ENCODE peak calls at places on chromosomes 16 and 17, in nine cellular contexts. G is CD8-positive, alpha-beta T cell; Y is H7; W is SJSA1; K is BE2C; F is heart left ventricle; D is cardiac muscle cell; S is stomach; T is fibroblast of lung. A is an unnamed sample.

GRCh38 chr17:57899822-57900221 is 50.0 kb upstream of the MRPS23 start:
- DNase-seq in T (no peak), F (peak; percentile 73), W (no peak), K (no peak), S (peak; percentile 83), G (no peak), Y (no peak), D (no peak), A (no peak)

GRCh38 chr16:14109782-14110727 is 38.9 kb downstream of the MRTFB start:
- DNase-seq in Y (no peak), K (no peak), W (no peak), F (no peak), D (no peak), T (no peak), S (no peak), G (no peak), A (no peak)

GRCh38 chr16:566475-567361 is at the start of gene NHLRC4:
- DNase-seq in W (no peak), K (peak; percentile 92), T (peak; percentile 60), D (peak; percentile 70), Y (peak; percentile 96), S (peak; percentile 69), F (peak; percentile 86), G (peak; percentile 45), A (peak; percentile 56)

GRCh38 chr17:39183045-39183444 is 14.4 kb downstream of the CACNB1 start:
- DNase-seq in K (no peak), F (no peak), G (no peak), S (no peak), D (no peak), T (no peak), Y (no peak), W (no peak), A (no peak)

GRCh38 chr17:64398330-64398729 is 7.7 kb upstream of the PECAM1 start:
- DNase-seq in K (no peak), T (no peak), S (no peak), F (no peak), W (no peak), Y (no peak), D (no peak), G (peak; percentile 32), A (no peak)

GRCh38 chr16:49528035-49528434 is 154.4 kb downstream of the C16orf78 start:
- DNase-seq in S (no peak), T (peak; percentile 15), W (peak; percentile 12), G (no peak), D (peak; percentile 18), K (peak; percentile 84), Y (no peak), F (no peak), A (peak; percentile 1)

GRCh38 chr17:79760197-79760906 is 17.6 kb upstream of the CBX2 start:
- DNase-seq in W (no peak), Y (peak; percentile 31), G (no peak), K (no peak), F (no peak), S (no peak), D (no peak), T (no peak), A (no peak)

GRCh38 chr17:81440511-81441244 is 45.4 kb downstream of the BAHCC1 start:
- DNase-seq in T (no peak), F (no peak), D (peak; percentile 68), K (peak; percentile 83), Y (peak; percentile 99), W (no peak), S (no peak), G (no peak), A (no peak)

GRCh38 chr17:73191443-73192218 is 1.2 kb upstream of the COG1 start:
- DNase-seq in T (peak; percentile 73), G (peak; percentile 69), Y (peak; percentile 85), S (peak; percentile 72), F (peak; percentile 69), W (peak; percentile 76), D (peak; percentile 73), K (peak; percentile 68), A (peak; percentile 64)

GRCh38 chr16:10218490-10219206 is 36.4 kb upstream of the GRIN2A start:
- DNase-seq in K (no peak), G (no peak), D (no peak), T (no peak), F (peak; percentile 30), Y (no peak), W (no peak), S (no peak), A (no peak)

GRCh38 chr17:7849185-7850117 is 5.4 kb upstream of the TMEM88 start:
- DNase-seq in W (no peak), S (no peak), D (no peak), T (no peak), G (peak; percentile 29), F (no peak), Y (peak; percentile 26), K (no peak), A (no peak)
- H3K36me3 ChIP-seq in W (peaks cover 48% of the 10 kb centered on the region), S (peaks cover 80% of the 10 kb centered on the region), D (peaks cover 57% of the 10 kb centered on the region), T (peaks cover 48% of the 10 kb centered on the region), G (peaks cover 15% of the 10 kb centered on the region), F (peaks cover 79% of the 10 kb centered on the region), Y (no peaks in the 10 kb centered on the region), K (peaks cover 33% of the 10 kb centered on the region), A (peaks cover 50% of the 10 kb centered on the region)

GRCh38 chr16:56630134-56630533 is 2.3 kb upstream of the MT1M start:
- DNase-seq in W (no peak), D (no peak), T (no peak), Y (no peak), F (no peak), G (no peak), S (no peak), K (no peak), A (no peak)

GRCh38 chr16:56632848-56633365 is 448 bp downstream of the MT1M start:
- DNase-seq in G (no peak), T (no peak), F (no peak), D (no peak), Y (no peak), K (no peak), S (no peak), W (no peak), A (no peak)

GRCh38 chr16:56632160-56632847 is at the start of gene MT1M:
- DNase-seq in Y (peak; percentile 83), T (no peak), K (no peak), D (peak; percentile 28), G (no peak), W (no peak), S (peak; percentile 69), F (peak; percentile 72), A (no peak)

GRCh38 chr16:56631197-56631596 is 1.3 kb upstream of the MT1M start:
- DNase-seq in S (no peak), Y (no peak), W (no peak), F (no peak), G (no peak), K (no peak), D (no peak), T (no peak), A (no peak)

DNA sequence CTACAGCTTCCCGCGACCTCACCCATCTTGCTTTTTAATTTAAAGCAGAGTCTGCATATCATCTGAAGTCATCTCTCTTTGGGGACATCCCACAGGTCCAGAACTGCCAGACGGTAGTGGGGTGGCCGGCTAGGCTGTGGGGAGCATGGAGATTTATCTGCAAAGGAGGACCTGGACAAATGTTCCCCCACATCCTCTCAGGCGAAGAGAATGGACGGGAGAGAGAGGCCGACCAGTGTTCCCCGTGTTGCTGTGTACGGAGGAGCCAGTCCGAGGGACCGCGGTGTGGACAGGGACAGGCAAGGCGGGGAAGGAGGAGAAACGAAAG is 663 bp upstream of the MT1M start:
- DNase-seq in D (peak; percentile 31), T (no peak), W (no peak), F (no peak), S (no peak), K (no peak), Y (no peak), G (no peak), A (no peak)
- H3K36me3 ChIP-seq in D (no peaks in the 10 kb centered on the region), T (no peaks in the 10 kb centered on the region), W (no peaks in the 10 kb centered on the region), F (no peaks in the 10 kb centered on the region), S (no peaks in the 10 kb centered on the region), K (no peaks in the 10 kb centered on the region), Y (no peaks in the 10 kb centered on the region), G (no peaks in the 10 kb centered on the region), A (no peaks in the 10 kb centered on the region)

GRCh38 chr16:3770530-3770929 is 53.2 kb upstream of the TRAP1 start:
- DNase-seq in G (no peak), D (no peak), K (no peak), T (no peak), Y (no peak), F (no peak), W (no peak), S (no peak), A (no peak)
- H3K36me3 ChIP-seq in G (peaks cover 71% of the 10 kb centered on the region), D (peaks cover 78% of the 10 kb centered on the region), K (peaks cover 59% of the 10 kb centered on the region), T (peaks cover 18% of the 10 kb centered on the region), Y (peaks cover 23% of the 10 kb centered on the region), F (peaks cover 98% of the 10 kb centered on the region), W (peaks cover 88% of the 10 kb centered on the region), S (peaks cover 72% of the 10 kb centered on the region), A (peaks cover 52% of the 10 kb centered on the region)

GRCh38 chr17:2368383-2368782 is 31.1 kb downstream of the SGSM2 start:
- DNase-seq in F (peak; percentile 68), Y (no peak), W (no peak), S (no peak), D (no peak), T (no peak), G (no peak), K (no peak), A (no peak)
- H3K36me3 ChIP-seq in F (peaks cover 22% of the 10 kb centered on the region), Y (peaks cover 2% of the 10 kb centered on the region), W (no peaks in the 10 kb centered on the region), S (peaks cover 13% of the 10 kb centered on the region), D (no peaks in the 10 kb centered on the region), T (peaks cover 10% of the 10 kb centered on the region), G (peaks cover 26% of the 10 kb centered on the region), K (no peaks in the 10 kb centered on the region), A (peaks cover 5% of the 10 kb centered on the region)

DNA sequence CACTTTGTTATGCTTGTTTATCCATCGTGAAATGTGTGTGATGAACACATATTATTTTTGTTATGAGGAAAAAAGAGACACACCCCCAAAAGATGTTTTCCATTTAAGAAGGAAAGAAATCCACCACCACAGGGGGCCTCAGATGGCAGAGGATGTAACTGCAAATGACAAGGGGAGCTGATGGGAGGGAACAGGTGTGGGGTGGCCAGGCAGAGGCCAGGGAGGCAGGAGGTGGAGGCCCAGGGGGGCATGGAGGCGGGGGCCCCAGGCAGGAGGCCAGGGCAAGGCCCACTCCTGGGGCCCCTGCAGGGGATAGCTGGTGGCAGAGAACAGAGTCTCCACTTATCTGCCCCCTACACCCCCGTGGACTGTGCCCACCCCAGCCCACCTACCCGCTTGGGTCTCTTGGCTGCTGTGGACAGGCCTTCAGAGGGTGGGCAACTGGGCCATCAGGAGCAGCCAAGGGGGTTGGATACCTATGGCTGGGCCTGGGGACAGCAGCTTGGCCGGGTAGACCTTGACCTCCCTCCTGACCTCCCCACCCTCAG is 28.0 kb downstream of the PPL start:
- DNase-seq in Y (peak; percentile 45), K (no peak), D (no peak), S (no peak), F (no peak), W (no peak), G (no peak), T (no peak), A (no peak)
- H3K36me3 ChIP-seq in Y (no peaks in the 10 kb centered on the region), K (no peaks in the 10 kb centered on the region), D (no peaks in the 10 kb centered on the region), S (no peaks in the 10 kb centered on the region), F (no peaks in the 10 kb centered on the region), W (no peaks in the 10 kb centered on the region), G (no peaks in the 10 kb centered on the region), T (no peaks in the 10 kb centered on the region), A (no peaks in the 10 kb centered on the region)

DNA sequence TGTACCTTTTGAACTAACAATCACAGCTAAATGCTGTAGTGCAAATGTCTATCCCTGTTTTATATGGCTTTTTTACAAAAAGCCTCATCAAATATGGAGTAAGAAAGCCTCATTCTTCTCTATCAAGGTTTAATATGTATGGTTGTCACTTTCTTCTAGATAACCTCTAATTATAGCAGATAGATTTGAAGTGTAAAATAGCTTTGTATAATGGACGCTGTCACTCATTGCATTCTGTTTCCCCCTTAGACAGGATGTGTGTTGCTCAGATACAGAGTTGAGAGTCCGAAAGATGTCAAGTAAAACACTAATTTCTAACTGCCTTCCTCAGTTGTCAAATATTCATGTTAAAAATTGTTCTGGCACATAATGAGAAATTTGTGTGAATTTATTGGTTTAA is 88.0 kb downstream of the NLK start:
- DNase-seq in W (no peak), Y (no peak), T (no peak), F (no peak), S (no peak), G (no peak), K (no peak), D (no peak), A (no peak)
- H3K36me3 ChIP-seq in W (peaks cover 36% of the 10 kb centered on the region), Y (peaks cover 2% of the 10 kb centered on the region), T (no peaks in the 10 kb centered on the region), F (peaks cover 23% of the 10 kb centered on the region), S (no peaks in the 10 kb centered on the region), G (no peaks in the 10 kb centered on the region), K (no peaks in the 10 kb centered on the region), D (peaks cover 9% of the 10 kb centered on the region), A (peaks cover 3% of the 10 kb centered on the region)